ENCODE peak calls at places on chromosomes 2 and 18, in six cellular contexts. V is stimulated activated CD4-positive, alpha-beta T cell treated with anti-CD3 and anti-CD28 coated beads, Interleukin-1b, Interleukin-23, amount 100 ng/mL, for 1 hour; X is GM19239; S is NCI-H510A treated with DMSO at 0.1 percent for 48 hours; W is HTR-8/SVneo; U is sigmoid colon. A is an unnamed sample.

GRCh38 chr18:66495844-66496243 is 108.0 kb downstream of the CDH19 start:
- DNase-seq in X (no peak), S (peak), U (no peak), W (no peak), V (no peak), A (peak)

GRCh38 chr18:62576858-62577512 is 54.2 kb downstream of the ZCCHC2 start:
- DNase-seq in U (no peak), V (no peak), X (no peak), W (no peak), S (no peak), A (no peak)

GRCh38 chr2:44940612-44941464 is 664 bp upstream of the SIX3 start:
- DNase-seq in U (no peak), S (no peak), X (no peak), V (no peak), W (no peak), A (peak)

GRCh38 chr2:1605102-1605501 is 139.2 kb downstream of the PXDN start:
- DNase-seq in U (peak), W (no peak), V (no peak), X (no peak), S (peak), A (peak)

GRCh38 chr2:162301151-162301804 is 17.2 kb downstream of the IFIH1 start:
- DNase-seq in U (no peak), S (peak), V (no peak), W (peak), X (no peak), A (peak)

GRCh38 chr2:161085041-161085598 is 75.1 kb upstream of the TANK start:
- DNase-seq in S (no peak), W (no peak), U (no peak), V (no peak), X (no peak), A (no peak)

GRCh38 chr2:96409543-96410184 is 74.1 kb downstream of the NCAPH start:
- DNase-seq in V (no peak), W (no peak), U (no peak), X (no peak), S (no peak), A (peak)

GRCh38 chr2:240570531-240571313 is 2.4 kb downstream of the RNPEPL1 start:
- DNase-seq in W (no peak), V (no peak), S (no peak), X (no peak), U (peak), A (no peak)

GRCh38 chr2:27798948-27799645 is 27.6 kb downstream of the MRPL33 start:
- DNase-seq in W (peak), X (no peak), V (no peak), S (no peak), U (peak), A (no peak)

GRCh38 chr18:57928466-57928865 is 115.6 kb upstream of the NEDD4L start:
- DNase-seq in V (no peak), U (no peak), W (no peak), X (no peak), S (no peak), A (no peak)

GRCh38 chr2:37378411-37378810 is 34.0 kb downstream of the QPCT start:
- DNase-seq in U (no peak), W (peak), X (no peak), S (no peak), V (no peak), A (no peak)

GRCh38 chr2:121038831-121039230 is 246.2 kb downstream of the TFCP2L1 start:
- DNase-seq in U (no peak), X (no peak), W (peak), S (peak), V (no peak), A (peak)

GRCh38 chr2:213021971-213022899 is 129.2 kb downstream of the IKZF2 start:
- DNase-seq in U (no peak), S (no peak), X (no peak), V (no peak), W (peak), A (no peak)

GRCh38 chr2:224870341-224870740 is 154.2 kb upstream of the CCDC195 start:
- DNase-seq in U (no peak), V (no peak), X (no peak), S (no peak), W (no peak), A (no peak)

GRCh38 chr2:12610314-12610713 is 106.4 kb upstream of the TRIB2 start:
- DNase-seq in X (no peak), W (no peak), U (no peak), S (no peak), V (no peak), A (no peak)

GRCh38 chr18:48962252-48962856 is 11.6 kb upstream of the SMAD7 start:
- DNase-seq in U (no peak), X (no peak), S (no peak), V (no peak), W (no peak), A (no peak)

GRCh38 chr2:70671059-70671685 is 96.8 kb downstream of the ADD2 start:
- DNase-seq in U (peak), W (peak), S (no peak), V (no peak), X (no peak), A (no peak)

GRCh38 chr18:29644276-29644675 is 1398.3 kb downstream of the DSC3 start:
- DNase-seq in X (no peak), S (no peak), U (no peak), W (no peak), V (no peak), A (no peak)

GRCh38 chr2:198913394-198914152 is 544.2 kb downstream of the SATB2 start:
- DNase-seq in U (no peak), W (no peak), V (no peak), S (no peak), X (peak), A (no peak)

GRCh38 chr18:79519751-79520472 is 124.2 kb downstream of the NFATC1 start:
- DNase-seq in S (no peak), W (no peak), V (no peak), X (no peak), U (no peak), A (no peak)

GRCh38 chr2:67476808-67477790 is 80.0 kb downstream of the ETAA1 start:
- DNase-seq in X (no peak), S (peak), U (peak), V (no peak), W (peak), A (peak)

GRCh38 chr2:79580175-79580574 is 67.3 kb downstream of the CTNNA2 start:
- DNase-seq in U (no peak), W (no peak), S (no peak), X (no peak), V (no peak), A (no peak)

GRCh38 chr2:47309472-47309951 is 93.4 kb upstream of the MSH2 start:
- DNase-seq in W (no peak), U (no peak), S (no peak), X (no peak), V (no peak), A (no peak)

GRCh38 chr2:128404709-128405466 is 86.2 kb upstream of the HS6ST1 start:
- DNase-seq in S (no peak), X (no peak), U (no peak), W (no peak), V (no peak), A (no peak)

GRCh38 chr2:8472545-8473361 is 209.1 kb upstream of the ID2 start:
- DNase-seq in U (peak), X (no peak), V (no peak), W (no peak), S (no peak), A (no peak)

GRCh38 chr2:240966906-240967680 is 31.3 kb upstream of the SNED1 start:
- DNase-seq in X (no peak), W (no peak), V (no peak), S (peak), U (peak), A (peak)

GRCh38 chr2:62333961-62334360 is 138.0 kb downstream of the B3GNT2 start:
- DNase-seq in X (no peak), S (peak), U (no peak), V (no peak), W (no peak), A (peak)

GRCh38 chr18:45449761-45450227 is 165.5 kb upstream of the SLC14A2 start:
- DNase-seq in V (no peak), W (no peak), U (peak), S (no peak), X (no peak), A (peak)

GRCh38 chr2:45698538-45698937 is 47.1 kb downstream of the PRKCE start:
- DNase-seq in S (no peak), W (no peak), X (no peak), U (no peak), V (no peak), A (no peak)

GRCh38 chr2:121664713-121665112 is 15.5 kb upstream of the CLASP1 start:
- DNase-seq in W (no peak), S (no peak), U (no peak), X (no peak), V (no peak), A (no peak)

GRCh38 chr2:240232264-240232915 is 91.9 kb upstream of the OTOS start:
- DNase-seq in U (no peak), S (no peak), X (no peak), W (no peak), V (no peak), A (no peak)

GRCh38 chr2:240507778-240508251 is 50.0 kb downstream of the ANKMY1 start:
- DNase-seq in X (no peak), U (no peak), V (no peak), S (no peak), W (no peak), A (no peak)

GRCh38 chr2:200702646-200703118 is 109.0 kb upstream of the BZW1 start:
- DNase-seq in V (no peak), X (no peak), W (no peak), U (no peak), S (no peak), A (no peak)

GRCh38 chr18:24934231-24934932 is 417.6 kb downstream of the ZNF521 start:
- DNase-seq in W (no peak), X (no peak), V (no peak), S (no peak), U (no peak), A (no peak)

GRCh38 chr2:233466991-233467603 is 99.5 kb downstream of the USP40 start:
- DNase-seq in U (peak), W (no peak), V (no peak), S (no peak), X (no peak), A (no peak)